ENCODE peak calls at places on chromosome 19, in seven cellular contexts. One of them, this sample, is unnamed.

GRCh38 chr19:54388001-54388802 is 23.5 kb upstream of the LAIR1 start:
- DNase-seq in ascending aorta: no peak
- DNase-seq in GM06990: peak
- DNase-seq in glutamatergic neuron: no peak
- DNase-seq in hepatocyte: no peak
- DNase-seq in Calu3: peak
- DNase-seq in endothelial cell of umbilical vein: peak
- DNase-seq in this sample: no peak

GRCh38 chr19:49431330-49431749 is 6.2 kb downstream of the GFY start:
- DNase-seq in ascending aorta: no peak
- DNase-seq in GM06990: no peak
- DNase-seq in glutamatergic neuron: no peak
- DNase-seq in hepatocyte: no peak
- DNase-seq in Calu3: no peak
- DNase-seq in endothelial cell of umbilical vein: no peak
- DNase-seq in this sample: no peak

GRCh38 chr19:13138171-13138915 is 11.8 kb downstream of the STX10 start:
- DNase-seq in ascending aorta: no peak
- DNase-seq in GM06990: no peak
- DNase-seq in glutamatergic neuron: no peak
- DNase-seq in hepatocyte: no peak
- DNase-seq in Calu3: no peak
- DNase-seq in endothelial cell of umbilical vein: no peak
- DNase-seq in this sample: no peak

GRCh38 chr19:55385749-55386514 is at the start of gene RPL28:
- DNase-seq in ascending aorta: peak
- DNase-seq in GM06990: peak
- DNase-seq in glutamatergic neuron: peak
- DNase-seq in hepatocyte: peak
- DNase-seq in Calu3: peak
- DNase-seq in endothelial cell of umbilical vein: peak
- DNase-seq in this sample: peak

GRCh38 chr19:13207237-13208130 is 57.3 kb downstream of the IER2 start:
- DNase-seq in ascending aorta: no peak
- DNase-seq in GM06990: peak
- DNase-seq in glutamatergic neuron: peak
- DNase-seq in hepatocyte: peak
- DNase-seq in Calu3: no peak
- DNase-seq in endothelial cell of umbilical vein: no peak
- DNase-seq in this sample: peak

GRCh38 chr19:13968383-13968935 is 16.1 kb downstream of the DCAF15 start:
- DNase-seq in ascending aorta: no peak
- DNase-seq in GM06990: no peak
- DNase-seq in glutamatergic neuron: no peak
- DNase-seq in hepatocyte: no peak
- DNase-seq in Calu3: no peak
- DNase-seq in endothelial cell of umbilical vein: no peak
- DNase-seq in this sample: no peak

GRCh38 chr19:44258835-44259413 is 762 bp upstream of the ZNF233 start:
- DNase-seq in ascending aorta: no peak
- DNase-seq in GM06990: no peak
- DNase-seq in glutamatergic neuron: no peak
- DNase-seq in hepatocyte: no peak
- DNase-seq in Calu3: no peak
- DNase-seq in endothelial cell of umbilical vein: no peak
- DNase-seq in this sample: no peak

GRCh38 chr19:10797078-10797477 is 38.9 kb downstream of the TMED1 start:
- DNase-seq in ascending aorta: no peak
- DNase-seq in GM06990: no peak
- DNase-seq in glutamatergic neuron: no peak
- DNase-seq in hepatocyte: no peak
- DNase-seq in Calu3: no peak
- DNase-seq in endothelial cell of umbilical vein: no peak
- DNase-seq in this sample: no peak

GRCh38 chr19:28868836-28869235 is 344.1 kb downstream of the UQCRFS1 start:
- DNase-seq in ascending aorta: no peak
- DNase-seq in GM06990: no peak
- DNase-seq in glutamatergic neuron: no peak
- DNase-seq in hepatocyte: no peak
- DNase-seq in Calu3: no peak
- DNase-seq in endothelial cell of umbilical vein: no peak
- DNase-seq in this sample: no peak

GRCh38 chr19:30214651-30215051 is 157.5 kb upstream of the ZNF536 start:
- DNase-seq in ascending aorta: no peak
- DNase-seq in GM06990: no peak
- DNase-seq in glutamatergic neuron: no peak
- DNase-seq in hepatocyte: no peak
- DNase-seq in Calu3: no peak
- DNase-seq in endothelial cell of umbilical vein: no peak
- DNase-seq in this sample: no peak

GRCh38 chr19:28420731-28421550 is 792.0 kb downstream of the UQCRFS1 start:
- DNase-seq in ascending aorta: no peak
- DNase-seq in GM06990: no peak
- DNase-seq in glutamatergic neuron: no peak
- DNase-seq in hepatocyte: no peak
- DNase-seq in Calu3: no peak
- DNase-seq in endothelial cell of umbilical vein: no peak
- DNase-seq in this sample: no peak

GRCh38 chr19:1370579-1371361 is 12.9 kb upstream of the NDUFS7 start:
- DNase-seq in ascending aorta: no peak
- DNase-seq in GM06990: no peak
- DNase-seq in glutamatergic neuron: no peak
- DNase-seq in hepatocyte: no peak
- DNase-seq in Calu3: no peak
- DNase-seq in endothelial cell of umbilical vein: no peak
- DNase-seq in this sample: no peak

GRCh38 chr19:42282810-42283247 is 13.8 kb downstream of the CIC start:
- DNase-seq in ascending aorta: no peak
- DNase-seq in GM06990: no peak
- DNase-seq in glutamatergic neuron: no peak
- DNase-seq in hepatocyte: no peak
- DNase-seq in Calu3: no peak
- DNase-seq in endothelial cell of umbilical vein: no peak
- DNase-seq in this sample: no peak

GRCh38 chr19:51139299-51140018 is 2.6 kb upstream of the SIGLEC7 start:
- DNase-seq in ascending aorta: no peak
- DNase-seq in GM06990: no peak
- DNase-seq in glutamatergic neuron: no peak
- DNase-seq in hepatocyte: no peak
- DNase-seq in Calu3: no peak
- DNase-seq in endothelial cell of umbilical vein: no peak
- DNase-seq in this sample: no peak

GRCh38 chr19:54203151-54203611 is 2.5 kb downstream of the RPS9 start:
- DNase-seq in ascending aorta: no peak
- DNase-seq in GM06990: no peak
- DNase-seq in glutamatergic neuron: no peak
- DNase-seq in hepatocyte: peak
- DNase-seq in Calu3: peak
- DNase-seq in endothelial cell of umbilical vein: no peak
- DNase-seq in this sample: no peak

GRCh38 chr19:52138614-52139290 is 986 bp downstream of the ZNF616 start:
- DNase-seq in ascending aorta: no peak
- DNase-seq in GM06990: no peak
- DNase-seq in glutamatergic neuron: peak
- DNase-seq in hepatocyte: peak
- DNase-seq in Calu3: peak
- DNase-seq in endothelial cell of umbilical vein: no peak
- DNase-seq in this sample: no peak

GRCh38 chr19:43631491-43631890 is 8.2 kb downstream of the CADM4 start:
- DNase-seq in ascending aorta: no peak
- DNase-seq in GM06990: no peak
- DNase-seq in glutamatergic neuron: no peak
- DNase-seq in hepatocyte: no peak
- DNase-seq in Calu3: no peak
- DNase-seq in endothelial cell of umbilical vein: no peak
- DNase-seq in this sample: no peak

DNA sequence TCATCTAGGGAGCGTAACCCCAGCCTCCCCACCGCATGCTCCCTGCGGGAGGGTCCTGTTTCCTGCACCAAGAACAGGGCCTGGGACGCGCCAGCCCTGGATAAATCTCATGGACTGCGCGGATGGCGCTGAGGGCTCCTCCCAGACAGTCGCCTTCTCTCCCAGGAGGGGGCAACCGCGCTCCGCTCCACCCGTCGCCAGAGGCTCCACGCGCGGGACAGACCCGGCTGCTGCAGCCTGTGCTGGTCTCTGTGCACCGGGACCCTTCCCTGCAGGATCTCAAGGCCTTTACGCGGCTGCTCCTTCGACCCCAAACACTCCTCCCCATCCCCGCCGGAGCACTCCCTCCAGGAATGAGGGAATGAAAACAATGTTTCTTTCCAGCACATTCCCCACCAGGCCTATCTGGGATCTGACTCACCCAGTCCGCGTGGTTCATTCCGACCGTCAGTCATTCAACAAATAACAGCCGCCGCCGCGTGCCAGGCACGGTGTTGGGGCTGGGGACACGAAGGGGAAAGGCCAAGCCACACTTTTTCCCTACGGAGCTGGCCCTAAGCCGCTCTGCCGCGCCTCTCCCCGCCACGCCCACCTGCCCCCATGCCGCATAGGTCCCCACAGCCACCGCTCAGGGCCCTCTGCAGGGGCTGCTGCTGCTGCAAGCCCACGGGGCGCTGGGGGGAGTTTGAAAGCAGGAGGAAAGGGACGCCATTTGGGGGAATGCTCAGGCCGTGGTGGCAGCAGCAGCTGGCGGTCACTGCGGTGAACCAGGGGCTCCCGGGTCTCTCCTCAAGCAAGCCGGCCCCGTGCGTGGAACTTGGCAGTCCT is 6.0 kb downstream of the PNMA8B start:
- DNase-seq in ascending aorta: peak
- DNase-seq in GM06990: no peak
- DNase-seq in glutamatergic neuron: peak
- DNase-seq in hepatocyte: peak
- DNase-seq in Calu3: no peak
- DNase-seq in endothelial cell of umbilical vein: peak
- DNase-seq in this sample: no peak
- TF ChIP-seq CTCF in ascending aorta: peak
- TF ChIP-seq CTCF in GM06990: no peak
- TF ChIP-seq CTCF in glutamatergic neuron: peak
- TF ChIP-seq CTCF in hepatocyte: peak
- TF ChIP-seq CTCF in Calu3: no peak
- TF ChIP-seq CTCF in endothelial cell of umbilical vein: peak
- TF ChIP-seq CTCF in this sample: no peak

DNA sequence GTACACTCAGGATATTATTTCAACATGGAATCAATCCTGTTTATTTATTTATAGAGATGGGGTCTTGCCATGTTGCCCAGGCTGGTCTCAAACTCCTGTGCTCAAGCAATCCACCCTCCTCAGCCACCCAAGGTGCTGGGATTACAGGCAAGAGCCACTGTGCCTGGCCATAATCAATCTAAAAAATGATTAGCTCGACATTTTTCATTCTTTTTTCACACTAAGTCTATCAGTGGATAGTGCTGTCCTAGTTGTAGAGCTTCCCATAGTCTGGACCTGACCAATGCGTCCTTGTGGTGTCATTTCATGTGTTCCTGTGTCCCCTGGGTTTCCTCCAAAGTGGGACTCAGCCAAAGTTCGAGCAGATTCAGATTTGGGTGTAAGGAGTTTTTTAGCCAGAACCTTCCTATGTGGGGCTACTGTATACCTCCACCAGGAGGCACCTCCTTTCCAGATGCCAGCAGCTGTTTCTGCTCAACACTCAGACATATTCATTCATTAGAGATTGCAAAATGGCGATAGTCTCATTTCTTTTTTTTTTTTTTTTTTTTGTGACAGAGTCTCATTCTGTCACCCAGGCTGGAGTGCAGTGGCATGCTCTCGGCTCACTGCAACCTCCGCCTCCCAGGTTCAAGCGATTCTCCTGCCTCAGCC is 61.1 kb downstream of the MAP4K1 start:
- DNase-seq in ascending aorta: no peak
- DNase-seq in GM06990: peak
- DNase-seq in glutamatergic neuron: no peak
- DNase-seq in hepatocyte: no peak
- DNase-seq in Calu3: peak
- DNase-seq in endothelial cell of umbilical vein: no peak
- DNase-seq in this sample: no peak
- TF ChIP-seq CTCF in ascending aorta: no peak
- TF ChIP-seq CTCF in GM06990: peak
- TF ChIP-seq CTCF in glutamatergic neuron: no peak
- TF ChIP-seq CTCF in hepatocyte: no peak
- TF ChIP-seq CTCF in Calu3: no peak
- TF ChIP-seq CTCF in endothelial cell of umbilical vein: no peak
- TF ChIP-seq CTCF in this sample: no peak

GRCh38 chr19:46373573-46374359 is 26.9 kb downstream of the PPP5C start:
- DNase-seq in ascending aorta: peak
- DNase-seq in GM06990: no peak
- DNase-seq in glutamatergic neuron: no peak
- DNase-seq in hepatocyte: peak
- DNase-seq in Calu3: peak
- DNase-seq in endothelial cell of umbilical vein: peak
- DNase-seq in this sample: no peak

GRCh38 chr19:46371371-46371901 is 24.5 kb downstream of the PPP5C start:
- DNase-seq in ascending aorta: peak
- DNase-seq in GM06990: no peak
- DNase-seq in glutamatergic neuron: no peak
- DNase-seq in hepatocyte: no peak
- DNase-seq in Calu3: no peak
- DNase-seq in endothelial cell of umbilical vein: peak
- DNase-seq in this sample: no peak

GRCh38 chr19:46374526-46375475 is 27.9 kb downstream of the PPP5C start:
- DNase-seq in ascending aorta: peak
- DNase-seq in GM06990: no peak
- DNase-seq in glutamatergic neuron: no peak
- DNase-seq in hepatocyte: peak
- DNase-seq in Calu3: no peak
- DNase-seq in endothelial cell of umbilical vein: no peak
- DNase-seq in this sample: no peak

GRCh38 chr19:46369817-46370216 is 22.9 kb downstream of the PPP5C start:
- DNase-seq in ascending aorta: no peak
- DNase-seq in GM06990: no peak
- DNase-seq in glutamatergic neuron: no peak
- DNase-seq in hepatocyte: no peak
- DNase-seq in Calu3: peak
- DNase-seq in endothelial cell of umbilical vein: no peak
- DNase-seq in this sample: no peak

GRCh38 chr19:46372901-46373572 is 26.1 kb downstream of the PPP5C start:
- DNase-seq in ascending aorta: peak
- DNase-seq in GM06990: no peak
- DNase-seq in glutamatergic neuron: no peak
- DNase-seq in hepatocyte: no peak
- DNase-seq in Calu3: peak
- DNase-seq in endothelial cell of umbilical vein: peak
- DNase-seq in this sample: no peak
- TF ChIP-seq CTCF in ascending aorta: no peak
- TF ChIP-seq CTCF in GM06990: peak
- TF ChIP-seq CTCF in glutamatergic neuron: peak
- TF ChIP-seq CTCF in hepatocyte: no peak
- TF ChIP-seq CTCF in Calu3: peak
- TF ChIP-seq CTCF in endothelial cell of umbilical vein: peak
- TF ChIP-seq CTCF in this sample: no peak

DNA sequence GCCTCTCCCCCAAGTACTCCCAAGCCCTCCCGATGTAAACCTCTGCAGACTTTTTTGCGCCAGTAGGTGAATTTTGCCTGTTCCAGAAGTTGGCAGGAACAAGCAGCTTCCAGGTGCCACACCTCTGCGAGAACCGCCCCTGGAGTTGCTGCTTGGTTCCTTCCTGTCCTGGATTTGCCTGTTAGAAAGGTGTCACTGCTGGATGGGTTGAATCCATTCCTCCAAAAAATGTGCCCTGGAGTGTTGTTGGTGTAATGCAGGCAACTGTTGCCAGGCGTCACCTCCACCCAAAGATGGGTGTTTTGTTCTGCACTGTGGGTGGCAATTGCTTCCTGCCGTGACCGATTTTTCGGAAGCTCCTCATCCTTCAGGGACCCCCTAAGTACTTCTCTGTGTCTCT is 5.7 kb downstream of the PGPEP1 start:
- DNase-seq in ascending aorta: no peak
- DNase-seq in GM06990: no peak
- DNase-seq in glutamatergic neuron: no peak
- DNase-seq in hepatocyte: no peak
- DNase-seq in Calu3: no peak
- DNase-seq in endothelial cell of umbilical vein: no peak
- DNase-seq in this sample: no peak
- TF ChIP-seq CTCF in ascending aorta: no peak
- TF ChIP-seq CTCF in GM06990: no peak
- TF ChIP-seq CTCF in glutamatergic neuron: peak
- TF ChIP-seq CTCF in hepatocyte: no peak
- TF ChIP-seq CTCF in Calu3: no peak
- TF ChIP-seq CTCF in endothelial cell of umbilical vein: no peak
- TF ChIP-seq CTCF in this sample: no peak